ENCODE peak calls at places on chromosome X, in seven cellular contexts. One of them, this sample, is unnamed. For H3K9me3, the result is how much of the 10 kb centered on the place peaks cover.

GRCh38 chrX:109384569-109385174 is 97.2 kb downstream of the GUCY2F start:
- DNase-seq in Karpas-422: peak
- DNase-seq in AG04450: no peak
- DNase-seq in colonic mucosa: no peak
- DNase-seq in esophagus squamous epithelium: no peak
- DNase-seq in SK-N-MC: no peak
- DNase-seq in left lung: no peak
- DNase-seq in this sample: no peak

GRCh38 chrX:43882294-43882681 is at the start of gene MAOB:
- DNase-seq in AG04450: no peak
- DNase-seq in colonic mucosa: peak
- DNase-seq in esophagus squamous epithelium: no peak
- DNase-seq in left lung: peak
- DNase-seq in Karpas-422: no peak
- DNase-seq in SK-N-MC: no peak
- DNase-seq in this sample: no peak

GRCh38 chrX:110315541-110315940 is 2.3 kb downstream of the AMMECR1 start:
- DNase-seq in left lung: no peak
- DNase-seq in colonic mucosa: no peak
- DNase-seq in esophagus squamous epithelium: no peak
- DNase-seq in Karpas-422: no peak
- DNase-seq in SK-N-MC: no peak
- DNase-seq in AG04450: no peak
- DNase-seq in this sample: no peak

GRCh38 chrX:17768997-17769396 is 31.7 kb downstream of the SCML1 start:
- DNase-seq in AG04450: no peak
- DNase-seq in Karpas-422: no peak
- DNase-seq in SK-N-MC: no peak
- DNase-seq in left lung: no peak
- DNase-seq in colonic mucosa: no peak
- DNase-seq in esophagus squamous epithelium: no peak
- DNase-seq in this sample: no peak

GRCh38 chrX:127457161-127457560 is 595.0 kb downstream of the ACTRT1 start:
- DNase-seq in Karpas-422: no peak
- DNase-seq in SK-N-MC: no peak
- DNase-seq in esophagus squamous epithelium: no peak
- DNase-seq in colonic mucosa: no peak
- DNase-seq in AG04450: no peak
- DNase-seq in left lung: no peak
- DNase-seq in this sample: no peak

GRCh38 chrX:108811891-108812290 is 75.5 kb upstream of the IRS4 start:
- DNase-seq in SK-N-MC: no peak
- DNase-seq in Karpas-422: peak
- DNase-seq in colonic mucosa: no peak
- DNase-seq in AG04450: no peak
- DNase-seq in esophagus squamous epithelium: no peak
- DNase-seq in left lung: no peak
- DNase-seq in this sample: no peak

GRCh38 chrX:134600714-134601113 is 57.6 kb downstream of the PLAC1 start:
- DNase-seq in Karpas-422: no peak
- DNase-seq in SK-N-MC: no peak
- DNase-seq in AG04450: no peak
- DNase-seq in esophagus squamous epithelium: no peak
- DNase-seq in left lung: no peak
- DNase-seq in colonic mucosa: no peak
- DNase-seq in this sample: no peak

GRCh38 chrX:26851981-26852380 is 611.2 kb downstream of the PPP4R3C start:
- DNase-seq in esophagus squamous epithelium: no peak
- DNase-seq in AG04450: no peak
- DNase-seq in left lung: no peak
- DNase-seq in Karpas-422: peak
- DNase-seq in SK-N-MC: no peak
- DNase-seq in colonic mucosa: no peak
- DNase-seq in this sample: no peak

GRCh38 chrX:24014388-24015018 is 12.5 kb downstream of the KLHL15 start:
- DNase-seq in esophagus squamous epithelium: no peak
- DNase-seq in Karpas-422: no peak
- DNase-seq in left lung: no peak
- DNase-seq in AG04450: no peak
- DNase-seq in SK-N-MC: no peak
- DNase-seq in colonic mucosa: no peak
- DNase-seq in this sample: no peak

GRCh38 chrX:10555846-10556245 is 64.5 kb downstream of the MID1 start:
- DNase-seq in SK-N-MC: no peak
- DNase-seq in colonic mucosa: no peak
- DNase-seq in left lung: no peak
- DNase-seq in Karpas-422: no peak
- DNase-seq in esophagus squamous epithelium: no peak
- DNase-seq in AG04450: no peak
- DNase-seq in this sample: no peak

GRCh38 chrX:141405486-141405877 is 163.2 kb upstream of the SPANXC start:
- DNase-seq in SK-N-MC: no peak
- DNase-seq in left lung: no peak
- DNase-seq in esophagus squamous epithelium: no peak
- DNase-seq in AG04450: no peak
- DNase-seq in Karpas-422: no peak
- DNase-seq in colonic mucosa: no peak
- DNase-seq in this sample: no peak

GRCh38 chrX:24276011-24276410 is 37.9 kb downstream of the SUPT20HL2 start:
- DNase-seq in colonic mucosa: no peak
- DNase-seq in AG04450: no peak
- DNase-seq in left lung: no peak
- DNase-seq in Karpas-422: peak
- DNase-seq in esophagus squamous epithelium: no peak
- DNase-seq in SK-N-MC: no peak
- DNase-seq in this sample: no peak

GRCh38 chrX:331145-331771 is 12.7 kb upstream of the GTPBP6 start:
- DNase-seq in AG04450: no peak
- DNase-seq in left lung: peak
- DNase-seq in colonic mucosa: no peak
- DNase-seq in esophagus squamous epithelium: no peak
- DNase-seq in Karpas-422: no peak
- DNase-seq in SK-N-MC: no peak
- DNase-seq in this sample: no peak

GRCh38 chrX:17822351-17822750 is 38.7 kb downstream of the RAI2 start:
- DNase-seq in SK-N-MC: no peak
- DNase-seq in Karpas-422: no peak
- DNase-seq in left lung: no peak
- DNase-seq in AG04450: no peak
- DNase-seq in esophagus squamous epithelium: no peak
- DNase-seq in colonic mucosa: no peak
- DNase-seq in this sample: no peak

GRCh38 chrX:71992711-71993110 is 82.1 kb downstream of the NHSL2 start:
- DNase-seq in SK-N-MC: no peak
- DNase-seq in esophagus squamous epithelium: no peak
- DNase-seq in colonic mucosa: no peak
- DNase-seq in Karpas-422: no peak
- DNase-seq in left lung: no peak
- DNase-seq in AG04450: no peak
- DNase-seq in this sample: no peak

GRCh38 chrX:37998586-37999267 is 7.6 kb upstream of the SYTL5 start:
- DNase-seq in esophagus squamous epithelium: no peak
- DNase-seq in AG04450: no peak
- DNase-seq in colonic mucosa: no peak
- DNase-seq in left lung: no peak
- DNase-seq in SK-N-MC: no peak
- DNase-seq in Karpas-422: no peak
- DNase-seq in this sample: no peak

GRCh38 chrX:107849747-107850478 is 24.2 kb downstream of the MID2 start:
- DNase-seq in AG04450: no peak
- DNase-seq in Karpas-422: no peak
- DNase-seq in SK-N-MC: no peak
- DNase-seq in colonic mucosa: no peak
- DNase-seq in esophagus squamous epithelium: no peak
- DNase-seq in left lung: no peak
- DNase-seq in this sample: no peak

GRCh38 chrX:126064901-126065541 is 101.1 kb downstream of the DCAF12L2 start:
- DNase-seq in left lung: no peak
- DNase-seq in esophagus squamous epithelium: no peak
- DNase-seq in Karpas-422: no peak
- DNase-seq in AG04450: no peak
- DNase-seq in SK-N-MC: no peak
- DNase-seq in colonic mucosa: no peak
- DNase-seq in this sample: no peak

GRCh38 chrX:153970398-153971123 is 1.1 kb downstream of the HCFC1 start:
- DNase-seq in esophagus squamous epithelium: no peak
- DNase-seq in left lung: peak
- DNase-seq in AG04450: no peak
- DNase-seq in SK-N-MC: no peak
- DNase-seq in colonic mucosa: peak
- DNase-seq in Karpas-422: peak
- DNase-seq in this sample: no peak

GRCh38 chrX:52852110-52852872 is 15.6 kb downstream of the XAGE3 start:
- DNase-seq in esophagus squamous epithelium: no peak
- DNase-seq in left lung: no peak
- DNase-seq in AG04450: peak
- DNase-seq in SK-N-MC: no peak
- DNase-seq in colonic mucosa: no peak
- DNase-seq in Karpas-422: no peak
- DNase-seq in this sample: no peak

DNA sequence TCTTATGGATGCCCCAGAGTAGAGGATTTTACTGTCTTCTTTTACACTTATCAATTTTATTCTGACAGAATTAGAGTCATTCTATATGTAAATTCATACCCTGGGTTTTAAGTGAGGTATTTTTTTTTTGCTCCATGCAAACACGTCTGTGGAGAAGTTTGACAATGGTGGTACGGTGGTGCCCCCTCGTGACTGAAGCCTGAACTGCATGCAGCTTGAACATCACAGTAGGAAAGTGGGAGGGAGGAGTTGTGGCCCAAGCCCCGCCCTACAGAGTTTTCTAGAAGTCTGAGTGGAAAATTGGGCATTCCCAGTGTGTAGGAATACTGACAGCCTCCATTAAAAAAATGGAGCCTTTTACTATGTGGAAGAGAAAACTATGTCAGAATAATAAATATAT is 73.3 kb upstream of the RAB40AL start:
- DNase-seq in AG04450: peak
- DNase-seq in Karpas-422: peak
- DNase-seq in colonic mucosa: peak
- DNase-seq in SK-N-MC: peak
- DNase-seq in esophagus squamous epithelium: no peak
- DNase-seq in left lung: peak
- DNase-seq in this sample: peak
- H3K27ac ChIP-seq in AG04450: no peak
- H3K27ac ChIP-seq in Karpas-422: no peak
- H3K27ac ChIP-seq in colonic mucosa: no peak
- H3K27ac ChIP-seq in SK-N-MC: no peak
- H3K27ac ChIP-seq in esophagus squamous epithelium: no peak
- H3K27ac ChIP-seq in left lung: no peak
- H3K27ac ChIP-seq in this sample: no peak

GRCh38 chrX:146363919-146364318 is 445.7 kb upstream of the CXorf51B start:
- DNase-seq in esophagus squamous epithelium: no peak
- DNase-seq in AG04450: no peak
- DNase-seq in Karpas-422: no peak
- DNase-seq in SK-N-MC: no peak
- DNase-seq in colonic mucosa: no peak
- DNase-seq in left lung: no peak
- DNase-seq in this sample: no peak
- H3K9me3 ChIP-seq in esophagus squamous epithelium: under half
- H3K9me3 ChIP-seq in AG04450: under half
- H3K9me3 ChIP-seq in Karpas-422: under half
- H3K9me3 ChIP-seq in SK-N-MC: under half
- H3K9me3 ChIP-seq in colonic mucosa: under half
- H3K9me3 ChIP-seq in left lung: under half
- H3K9me3 ChIP-seq in this sample: under half

GRCh38 chrX:21926116-21926515 is 14.4 kb upstream of the SMS start:
- DNase-seq in AG04450: no peak
- DNase-seq in Karpas-422: no peak
- DNase-seq in colonic mucosa: no peak
- DNase-seq in left lung: no peak
- DNase-seq in esophagus squamous epithelium: no peak
- DNase-seq in SK-N-MC: no peak
- DNase-seq in this sample: no peak
- H3K27ac ChIP-seq in AG04450: peak
- H3K27ac ChIP-seq in Karpas-422: no peak
- H3K27ac ChIP-seq in colonic mucosa: no peak
- H3K27ac ChIP-seq in left lung: peak
- H3K27ac ChIP-seq in esophagus squamous epithelium: no peak
- H3K27ac ChIP-seq in SK-N-MC: peak
- H3K27ac ChIP-seq in this sample: peak

GRCh38 chrX:12672362-12673106 is 118.7 kb upstream of the PRPS2 start:
- DNase-seq in colonic mucosa: no peak
- DNase-seq in SK-N-MC: no peak
- DNase-seq in Karpas-422: no peak
- DNase-seq in left lung: no peak
- DNase-seq in AG04450: no peak
- DNase-seq in esophagus squamous epithelium: no peak
- DNase-seq in this sample: no peak

DNA sequence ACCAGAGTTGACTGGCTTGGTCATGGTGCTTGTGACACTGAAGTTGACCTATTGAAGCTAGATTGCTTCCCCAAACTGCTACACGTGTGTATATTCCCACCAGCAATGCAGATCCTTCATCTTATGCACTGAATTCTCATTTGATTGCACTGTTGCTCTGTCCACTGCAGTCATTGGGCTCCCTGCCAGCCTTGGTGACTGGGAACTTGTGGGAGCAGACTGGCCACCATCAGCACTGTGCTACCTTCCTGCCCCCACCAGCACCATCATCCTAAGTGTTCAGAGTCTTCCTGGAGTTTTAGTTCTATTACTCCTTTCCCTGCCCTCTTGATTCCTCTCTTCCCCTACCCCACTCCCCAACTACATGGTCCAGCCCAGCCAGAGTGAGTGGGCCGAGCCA is 117.7 kb upstream of the PRPS2 start:
- DNase-seq in colonic mucosa: no peak
- DNase-seq in left lung: no peak
- DNase-seq in esophagus squamous epithelium: no peak
- DNase-seq in AG04450: no peak
- DNase-seq in Karpas-422: no peak
- DNase-seq in SK-N-MC: no peak
- DNase-seq in this sample: no peak
- H3K9me3 ChIP-seq in colonic mucosa: under half
- H3K9me3 ChIP-seq in left lung: under half
- H3K9me3 ChIP-seq in esophagus squamous epithelium: under half
- H3K9me3 ChIP-seq in AG04450: under half
- H3K9me3 ChIP-seq in Karpas-422: under half
- H3K9me3 ChIP-seq in SK-N-MC: under half
- H3K9me3 ChIP-seq in this sample: under half

GRCh38 chrX:20362268-20363002 is 95.7 kb upstream of the RPS6KA3 start:
- DNase-seq in AG04450: no peak
- DNase-seq in esophagus squamous epithelium: no peak
- DNase-seq in left lung: no peak
- DNase-seq in SK-N-MC: no peak
- DNase-seq in Karpas-422: no peak
- DNase-seq in colonic mucosa: no peak
- DNase-seq in this sample: no peak

GRCh38 chrX:20363003-20363674 is 96.4 kb upstream of the RPS6KA3 start:
- DNase-seq in SK-N-MC: no peak
- DNase-seq in esophagus squamous epithelium: no peak
- DNase-seq in Karpas-422: no peak
- DNase-seq in AG04450: no peak
- DNase-seq in colonic mucosa: no peak
- DNase-seq in left lung: no peak
- DNase-seq in this sample: no peak

GRCh38 chrX:20361081-20361889 is 94.6 kb upstream of the RPS6KA3 start:
- DNase-seq in Karpas-422: no peak
- DNase-seq in esophagus squamous epithelium: no peak
- DNase-seq in left lung: no peak
- DNase-seq in AG04450: no peak
- DNase-seq in SK-N-MC: no peak
- DNase-seq in colonic mucosa: no peak
- DNase-seq in this sample: no peak

GRCh38 chrX:20364238-20364637 is 97.5 kb upstream of the RPS6KA3 start:
- DNase-seq in colonic mucosa: no peak
- DNase-seq in left lung: no peak
- DNase-seq in SK-N-MC: no peak
- DNase-seq in esophagus squamous epithelium: no peak
- DNase-seq in AG04450: no peak
- DNase-seq in Karpas-422: no peak
- DNase-seq in this sample: no peak

GRCh38 chrX:20361890-20362262 is 95.2 kb upstream of the RPS6KA3 start:
- DNase-seq in AG04450: no peak
- DNase-seq in Karpas-422: no peak
- DNase-seq in SK-N-MC: peak
- DNase-seq in colonic mucosa: no peak
- DNase-seq in esophagus squamous epithelium: no peak
- DNase-seq in left lung: no peak
- DNase-seq in this sample: no peak
- H3K27ac ChIP-seq in AG04450: peak
- H3K27ac ChIP-seq in Karpas-422: no peak
- H3K27ac ChIP-seq in SK-N-MC: peak
- H3K27ac ChIP-seq in colonic mucosa: peak
- H3K27ac ChIP-seq in esophagus squamous epithelium: no peak
- H3K27ac ChIP-seq in left lung: peak
- H3K27ac ChIP-seq in this sample: peak

This sample was measured in Panc1.